ENCODE peak calls at places on chromosome 6, in eight cellular contexts. P, N, K, J, T, W, I and U are unnamed samples.

GRCh38 chr6:14258695-14259655 is 141.4 kb downstream of the CD83 start:
- DNase-seq in P (no peak), I (no peak), W (no peak), J (no peak), K (no peak), T (no peak), N (peak), U (no peak)

GRCh38 chr6:21935561-21936028 is 342.0 kb downstream of the SOX4 start:
- DNase-seq in N (no peak), K (no peak), J (no peak), T (no peak), W (peak), I (peak), P (no peak), U (no peak)

GRCh38 chr6:33583591-33584155 is 3.6 kb upstream of the BAK1 start:
- DNase-seq in P (no peak), W (no peak), J (peak), T (no peak), I (peak), N (no peak), K (no peak), U (no peak)

GRCh38 chr6:28218312-28219248 is 6.5 kb upstream of the ZSCAN9 start:
- DNase-seq in J (peak), P (peak), I (peak), N (peak), W (peak), K (no peak), T (peak), U (peak)

GRCh38 chr6:33672808-33673207 is 38.7 kb downstream of the UQCC2 start:
- DNase-seq in K (no peak), P (peak), N (no peak), T (no peak), W (peak), I (peak), J (peak), U (peak)

GRCh38 chr6:117227245-117227962 is 38.0 kb upstream of the VGLL2 start:
- DNase-seq in N (no peak), W (no peak), K (no peak), I (no peak), P (no peak), J (no peak), T (no peak), U (peak)

GRCh38 chr6:7107578-7108195 is at the start of gene RREB1:
- DNase-seq in P (peak), T (peak), J (peak), I (peak), W (peak), K (no peak), N (peak), U (peak)

GRCh38 chr6:119240257-119241123 is 109.1 kb downstream of the MAN1A1 start:
- DNase-seq in K (no peak), I (no peak), T (no peak), W (no peak), N (no peak), J (no peak), P (no peak), U (no peak)

GRCh38 chr6:156862711-156863110 is 85.5 kb downstream of the ARID1B start:
- DNase-seq in T (no peak), K (no peak), W (no peak), P (no peak), I (no peak), J (no peak), N (peak), U (no peak)

GRCh38 chr6:166670894-166671293 is 43.8 kb upstream of the RPS6KA2 start:
- DNase-seq in W (no peak), P (no peak), K (no peak), J (no peak), T (no peak), N (no peak), I (no peak), U (no peak)

DNA sequence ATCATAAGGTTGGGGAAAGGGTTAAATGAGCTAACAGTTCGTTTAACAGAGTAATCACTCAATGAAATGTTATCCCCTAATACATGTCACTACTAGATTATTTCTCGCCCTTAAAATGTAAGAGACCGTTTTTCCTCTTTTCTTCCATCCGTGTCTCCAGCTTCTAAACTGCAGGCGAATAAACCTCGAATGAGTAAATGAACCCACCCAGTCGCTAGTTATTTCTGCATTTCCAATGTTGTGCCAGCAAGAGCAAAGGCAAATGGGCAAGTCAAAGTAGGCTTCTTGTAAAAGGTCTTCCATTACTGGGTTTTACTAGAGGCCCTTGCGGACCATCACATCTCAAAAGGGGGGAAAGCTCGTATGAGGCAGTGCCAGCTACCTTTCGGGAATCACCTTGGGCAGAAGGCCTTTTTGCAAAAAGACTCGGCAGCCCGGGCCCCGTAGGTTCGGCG is 400 bp upstream of the SMAP1 start:
- DNase-seq in J (no peak), K (no peak), T (no peak), I (no peak), W (no peak), P (no peak), N (no peak), U (no peak)
- TF ChIP-seq POLR2A in J (no peak), K (no peak), T (no peak), I (peak), W (no peak), P (no peak), N (no peak), U (no peak)

GRCh38 chr6:3258720-3259490 is at the start of gene PSMG4:
- DNase-seq in K (peak), W (peak), P (peak), N (peak), J (peak), I (peak), T (peak), U (peak)

GRCh38 chr6:3260772-3261517 is 2.2 kb downstream of the PSMG4 start:
- DNase-seq in K (no peak), N (no peak), W (no peak), P (peak), J (no peak), I (no peak), T (no peak), U (no peak)

GRCh38 chr6:3260296-3260695 is 1.5 kb downstream of the PSMG4 start:
- DNase-seq in J (no peak), W (no peak), I (no peak), T (no peak), K (no peak), N (no peak), P (no peak), U (no peak)

GRCh38 chr6:3258201-3258600 is 546 bp upstream of the PSMG4 start:
- DNase-seq in W (no peak), T (no peak), N (no peak), P (no peak), I (no peak), J (no peak), K (no peak), U (no peak)

DNA sequence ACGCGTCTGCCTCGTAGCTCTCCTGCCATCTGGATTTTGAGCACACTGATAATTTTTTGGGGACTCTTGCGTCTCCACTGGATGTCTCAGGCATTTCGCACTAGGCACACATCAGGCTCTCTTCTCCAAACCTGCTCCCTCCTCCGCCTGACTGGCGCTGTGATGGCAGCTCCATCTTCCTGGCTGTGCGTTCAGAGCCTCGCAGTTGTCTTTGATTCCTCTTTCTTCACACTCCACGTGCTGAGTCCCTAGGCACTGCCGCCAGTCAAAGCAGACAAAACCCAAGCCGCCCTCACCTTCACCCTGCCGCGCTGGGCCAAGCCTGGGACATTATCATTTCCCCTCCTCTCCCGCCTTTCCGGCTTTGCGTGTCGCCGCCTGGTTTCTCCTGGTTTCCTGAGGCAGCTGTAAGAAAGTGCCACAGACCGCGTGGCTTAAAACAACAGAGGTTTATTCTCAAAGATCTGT is 778 bp downstream of the PSMG4 start:
- DNase-seq in J (peak), K (no peak), W (peak), N (no peak), P (peak), I (peak), T (no peak), U (peak)
- TF ChIP-seq CTCF in J (no peak), K (peak), W (no peak), N (no peak), P (no peak), I (no peak), T (no peak), U (no peak)

DNA sequence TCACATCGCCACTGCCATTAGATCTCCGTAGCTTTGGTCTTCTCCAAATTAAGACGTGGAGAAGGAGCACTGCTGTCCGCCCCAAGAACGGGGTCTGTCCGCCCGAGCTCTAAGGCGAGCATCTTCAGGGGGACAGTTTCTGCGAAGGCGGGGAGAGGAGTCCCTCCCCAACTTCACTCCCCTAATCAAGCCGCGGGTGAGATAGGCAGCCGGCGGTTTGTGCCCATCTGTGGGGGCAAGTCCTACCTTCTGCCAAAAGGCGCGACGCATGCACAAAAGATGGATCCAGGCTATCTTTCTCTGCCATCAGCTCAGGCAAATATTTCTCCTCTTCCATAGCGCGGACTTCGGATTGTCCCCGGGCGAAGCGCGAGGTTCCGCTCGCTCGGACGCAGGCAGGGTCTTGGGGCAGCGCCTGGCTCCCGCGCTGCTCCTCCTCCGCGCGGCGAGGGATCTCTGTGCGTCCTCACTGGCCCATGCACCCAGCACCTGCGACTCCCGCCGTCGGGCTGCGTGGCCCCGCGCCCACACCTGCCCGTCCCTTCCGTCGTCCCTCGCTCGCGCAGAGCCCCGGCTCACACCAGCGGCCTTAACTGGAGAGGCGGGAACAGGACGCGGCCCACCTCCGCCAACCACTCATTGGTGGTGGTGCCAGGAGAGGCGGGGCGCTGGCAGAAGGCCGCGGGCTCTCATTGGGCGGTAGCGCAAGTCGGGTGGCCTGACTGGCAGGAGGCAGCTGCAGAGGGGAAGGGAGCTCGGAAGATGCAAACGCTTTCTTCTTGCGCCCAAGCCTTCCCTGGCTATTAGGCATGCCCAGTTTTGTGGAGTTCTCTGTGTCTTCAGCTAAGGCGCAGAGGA is at the start of gene KHDRBS2:
- DNase-seq in P (peak), I (peak), T (peak), N (peak), W (peak), K (peak), J (peak), U (peak)
- TF ChIP-seq POLR2A in P (no peak), I (no peak), T (no peak), N (peak), W (no peak), K (no peak), J (no peak), U (no peak)

GRCh38 chr6:12291785-12292604 is 1.8 kb downstream of the EDN1 start:
- DNase-seq in P (no peak), N (peak), K (no peak), T (no peak), W (no peak), J (no peak), I (peak), U (no peak)
- TF ChIP-seq CTCF in P (peak), N (no peak), K (no peak), T (peak), W (no peak), J (peak), I (peak), U (no peak)

DNA sequence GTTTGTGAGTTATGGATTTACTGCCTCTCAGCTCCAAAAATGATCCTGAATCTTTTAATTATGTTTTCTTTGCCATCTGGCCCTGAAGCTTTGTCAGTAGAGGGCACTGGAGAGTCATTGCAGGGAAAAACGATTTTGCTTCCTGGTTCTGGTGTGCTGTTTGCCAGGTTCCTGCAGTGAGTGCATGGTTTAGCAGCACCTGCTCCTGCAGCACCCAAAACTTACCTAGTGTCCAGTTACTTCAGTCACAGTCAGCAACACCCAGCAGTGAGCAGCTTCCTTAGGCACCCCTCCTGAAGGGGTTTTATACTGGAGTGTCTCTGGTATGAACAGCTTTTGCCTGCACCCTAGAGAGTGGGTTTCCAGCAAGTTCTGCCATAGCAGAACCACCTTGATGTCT is 6.0 kb upstream of the TRIM26 start:
- DNase-seq in N (no peak), K (no peak), I (peak), T (no peak), W (peak), J (peak), P (no peak), U (no peak)
- TF ChIP-seq POLR2A in N (no peak), K (no peak), I (no peak), T (no peak), W (no peak), J (no peak), P (no peak), U (no peak)

GRCh38 chr6:113489946-113490345 is 367.2 kb upstream of the MARCKS start:
- DNase-seq in K (no peak), I (no peak), J (no peak), T (no peak), W (no peak), P (no peak), N (no peak), U (no peak)

GRCh38 chr6:113488812-113489685 is 368.1 kb upstream of the MARCKS start:
- DNase-seq in N (no peak), I (no peak), J (no peak), T (no peak), P (no peak), W (no peak), K (no peak), U (no peak)

GRCh38 chr6:113486172-113486571 is 371.0 kb upstream of the MARCKS start:
- DNase-seq in P (no peak), J (no peak), K (no peak), W (no peak), T (no peak), I (no peak), N (no peak), U (no peak)

GRCh38 chr6:113490356-113490755 is 366.8 kb upstream of the MARCKS start:
- DNase-seq in K (no peak), T (no peak), I (peak), P (no peak), W (no peak), N (no peak), J (no peak), U (no peak)

GRCh38 chr6:113488061-113488460 is 369.1 kb upstream of the MARCKS start:
- DNase-seq in I (no peak), P (no peak), N (no peak), J (no peak), K (no peak), W (no peak), T (no peak), U (no peak)
- TF ChIP-seq CTCF in I (peak), P (no peak), N (no peak), J (no peak), K (no peak), W (no peak), T (no peak), U (no peak)

GRCh38 chr6:57316581-57317059 is 810 bp upstream of the PRIM2 start:
- DNase-seq in T (peak), W (peak), I (peak), K (peak), N (no peak), J (peak), P (peak), U (peak)
- TF ChIP-seq POLR2A in T (no peak), W (no peak), I (no peak), K (no peak), N (no peak), J (peak), P (no peak), U (no peak)

DNA sequence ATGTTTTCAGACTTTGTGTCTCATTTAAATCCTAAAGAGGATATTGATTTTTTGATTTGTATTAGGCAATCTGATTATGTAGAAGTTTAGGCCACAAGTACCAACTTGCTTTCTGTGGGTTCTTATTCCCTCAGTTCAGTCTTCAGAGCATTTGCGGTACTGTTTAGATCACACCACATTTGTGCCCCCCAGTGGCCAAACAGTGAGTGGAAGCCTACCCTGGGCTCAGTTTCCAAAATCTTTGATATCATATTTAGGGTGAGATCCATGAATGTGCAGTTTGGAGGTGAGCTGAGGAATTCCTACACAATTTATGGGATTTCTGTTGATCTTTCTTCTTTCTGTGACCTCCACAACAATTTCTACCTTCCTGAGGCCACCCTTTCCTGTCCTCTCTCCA is 92.3 kb upstream of the FUT9 start:
- DNase-seq in T (no peak), I (peak), P (no peak), W (peak), K (no peak), N (no peak), J (no peak), U (no peak)
- TF ChIP-seq CTCF in T (no peak), I (peak), P (peak), W (no peak), K (no peak), N (no peak), J (no peak), U (no peak)

GRCh38 chr6:90385914-90386313 is 89.3 kb upstream of the BACH2 start:
- DNase-seq in I (no peak), P (no peak), K (no peak), J (no peak), W (no peak), T (no peak), N (no peak), U (no peak)
- TF ChIP-seq POLR2A in I (no peak), P (no peak), K (no peak), J (no peak), W (no peak), T (no peak), N (no peak), U (no peak)